ENCODE peak calls at places on chromosomes 16 and 17, in seven cellular contexts. One of them, this sample, is unnamed.

GRCh38 chr16:75309899-75310430 is 58.5 kb upstream of the BCAR1 start:
- DNase-seq in LHCN-M2: no peak
- DNase-seq in IMR-90: no peak
- DNase-seq in stimulated activated CD4-positive, alpha-beta T cell treated with anti-CD3 and anti-CD28 coated beads, Interleukin-2, amount 100 ng/mL, for 48 hours: no peak
- DNase-seq in astrocyte of the cerebellum: no peak
- DNase-seq in Jurkat, Clone E6-1: no peak
- DNase-seq in tibial artery: no peak
- DNase-seq in this sample: no peak

GRCh38 chr16:21684199-21684598 is 20.4 kb downstream of the OTOA start:
- DNase-seq in LHCN-M2: peak
- DNase-seq in IMR-90: no peak
- DNase-seq in stimulated activated CD4-positive, alpha-beta T cell treated with anti-CD3 and anti-CD28 coated beads, Interleukin-2, amount 100 ng/mL, for 48 hours: peak
- DNase-seq in astrocyte of the cerebellum: no peak
- DNase-seq in Jurkat, Clone E6-1: peak
- DNase-seq in tibial artery: no peak
- DNase-seq in this sample: no peak

GRCh38 chr17:43772877-43773648 is 5.7 kb downstream of the DUSP3 start:
- DNase-seq in LHCN-M2: no peak
- DNase-seq in IMR-90: no peak
- DNase-seq in stimulated activated CD4-positive, alpha-beta T cell treated with anti-CD3 and anti-CD28 coated beads, Interleukin-2, amount 100 ng/mL, for 48 hours: no peak
- DNase-seq in astrocyte of the cerebellum: no peak
- DNase-seq in Jurkat, Clone E6-1: no peak
- DNase-seq in tibial artery: peak
- DNase-seq in this sample: no peak

GRCh38 chr17:6507535-6507934 is 48.8 kb downstream of the PITPNM3 start:
- DNase-seq in LHCN-M2: peak
- DNase-seq in IMR-90: peak
- DNase-seq in stimulated activated CD4-positive, alpha-beta T cell treated with anti-CD3 and anti-CD28 coated beads, Interleukin-2, amount 100 ng/mL, for 48 hours: no peak
- DNase-seq in astrocyte of the cerebellum: peak
- DNase-seq in Jurkat, Clone E6-1: no peak
- DNase-seq in tibial artery: peak
- DNase-seq in this sample: no peak

GRCh38 chr16:47493358-47494337 is 32.5 kb downstream of the PHKB start:
- DNase-seq in LHCN-M2: no peak
- DNase-seq in IMR-90: no peak
- DNase-seq in stimulated activated CD4-positive, alpha-beta T cell treated with anti-CD3 and anti-CD28 coated beads, Interleukin-2, amount 100 ng/mL, for 48 hours: no peak
- DNase-seq in astrocyte of the cerebellum: no peak
- DNase-seq in Jurkat, Clone E6-1: no peak
- DNase-seq in tibial artery: no peak
- DNase-seq in this sample: no peak

GRCh38 chr16:89122322-89122831 is 28.7 kb downstream of the ACSF3 start:
- DNase-seq in LHCN-M2: no peak
- DNase-seq in IMR-90: no peak
- DNase-seq in stimulated activated CD4-positive, alpha-beta T cell treated with anti-CD3 and anti-CD28 coated beads, Interleukin-2, amount 100 ng/mL, for 48 hours: no peak
- DNase-seq in astrocyte of the cerebellum: no peak
- DNase-seq in Jurkat, Clone E6-1: peak
- DNase-seq in tibial artery: no peak
- DNase-seq in this sample: peak

GRCh38 chr16:89921699-89922476 is 1.3 kb upstream of the TUBB3 start:
- DNase-seq in LHCN-M2: peak
- DNase-seq in IMR-90: peak
- DNase-seq in stimulated activated CD4-positive, alpha-beta T cell treated with anti-CD3 and anti-CD28 coated beads, Interleukin-2, amount 100 ng/mL, for 48 hours: no peak
- DNase-seq in astrocyte of the cerebellum: peak
- DNase-seq in Jurkat, Clone E6-1: no peak
- DNase-seq in tibial artery: peak
- DNase-seq in this sample: peak

GRCh38 chr17:50806141-50806643 is 29.2 kb upstream of the WFIKKN2 start:
- DNase-seq in LHCN-M2: peak
- DNase-seq in IMR-90: peak
- DNase-seq in stimulated activated CD4-positive, alpha-beta T cell treated with anti-CD3 and anti-CD28 coated beads, Interleukin-2, amount 100 ng/mL, for 48 hours: no peak
- DNase-seq in astrocyte of the cerebellum: no peak
- DNase-seq in Jurkat, Clone E6-1: no peak
- DNase-seq in tibial artery: no peak
- DNase-seq in this sample: no peak

GRCh38 chr16:49484454-49484853 is 110.8 kb downstream of the C16orf78 start:
- DNase-seq in LHCN-M2: no peak
- DNase-seq in IMR-90: no peak
- DNase-seq in stimulated activated CD4-positive, alpha-beta T cell treated with anti-CD3 and anti-CD28 coated beads, Interleukin-2, amount 100 ng/mL, for 48 hours: peak
- DNase-seq in astrocyte of the cerebellum: no peak
- DNase-seq in Jurkat, Clone E6-1: no peak
- DNase-seq in tibial artery: peak
- DNase-seq in this sample: peak

GRCh38 chr17:55233840-55234239 is 30.9 kb upstream of the HLF start:
- DNase-seq in LHCN-M2: no peak
- DNase-seq in IMR-90: no peak
- DNase-seq in stimulated activated CD4-positive, alpha-beta T cell treated with anti-CD3 and anti-CD28 coated beads, Interleukin-2, amount 100 ng/mL, for 48 hours: no peak
- DNase-seq in astrocyte of the cerebellum: no peak
- DNase-seq in Jurkat, Clone E6-1: no peak
- DNase-seq in tibial artery: no peak
- DNase-seq in this sample: no peak

GRCh38 chr17:28272166-28272565 is 46.8 kb upstream of the TMEM97 start:
- DNase-seq in LHCN-M2: peak
- DNase-seq in IMR-90: peak
- DNase-seq in stimulated activated CD4-positive, alpha-beta T cell treated with anti-CD3 and anti-CD28 coated beads, Interleukin-2, amount 100 ng/mL, for 48 hours: no peak
- DNase-seq in astrocyte of the cerebellum: no peak
- DNase-seq in Jurkat, Clone E6-1: no peak
- DNase-seq in tibial artery: no peak
- DNase-seq in this sample: no peak

GRCh38 chr16:27853651-27854050 is 209.9 kb downstream of the GSG1L start:
- DNase-seq in LHCN-M2: no peak
- DNase-seq in IMR-90: no peak
- DNase-seq in stimulated activated CD4-positive, alpha-beta T cell treated with anti-CD3 and anti-CD28 coated beads, Interleukin-2, amount 100 ng/mL, for 48 hours: no peak
- DNase-seq in astrocyte of the cerebellum: no peak
- DNase-seq in Jurkat, Clone E6-1: no peak
- DNase-seq in tibial artery: peak
- DNase-seq in this sample: no peak

GRCh38 chr17:63826468-63827001 is 696 bp upstream of the PSMC5 start:
- DNase-seq in LHCN-M2: peak
- DNase-seq in IMR-90: peak
- DNase-seq in stimulated activated CD4-positive, alpha-beta T cell treated with anti-CD3 and anti-CD28 coated beads, Interleukin-2, amount 100 ng/mL, for 48 hours: no peak
- DNase-seq in astrocyte of the cerebellum: no peak
- DNase-seq in Jurkat, Clone E6-1: no peak
- DNase-seq in tibial artery: no peak
- DNase-seq in this sample: no peak